ENCODE peak calls at places on chromosomes 11 and 22, in four cellular contexts. F is upper lobe of left lung, R is HCT116, I is HepG2. Q is an unnamed sample.

GRCh38 chr11:66626926-66627325 is 10.5 kb downstream of the RBM14 start:
- ATAC-seq in F (peak; percentile 46), R (no peak), I (no peak), Q (peak; percentile 34)

GRCh38 chr11:86115542-86116385 is 46.9 kb upstream of the PICALM start:
- ATAC-seq in F (no peak), R (no peak), I (no peak), Q (peak; percentile 23)

GRCh38 chr11:60937144-60937527 is 12.9 kb downstream of the TMEM132A start:
- ATAC-seq in F (no peak), R (no peak), I (no peak), Q (no peak)

GRCh38 chr11:68115285-68115684 is 5.9 kb downstream of the CHKA start:
- ATAC-seq in F (peak; percentile 76), R (no peak), I (no peak), Q (peak; percentile 13)

GRCh38 chr11:46249103-46249942 is 28.1 kb upstream of the CREB3L1 start:
- ATAC-seq in F (no peak), R (no peak), I (no peak), Q (no peak)

GRCh38 chr11:130070829-130071205 is 1.1 kb downstream of the APLP2 start:
- ATAC-seq in F (peak; percentile 48), R (no peak), I (peak; percentile 2), Q (no peak)

GRCh38 chr11:72738199-72739141 is 13.7 kb downstream of the ARAP1 start:
- ATAC-seq in F (peak; percentile 76), R (peak; percentile 23), I (no peak), Q (peak; percentile 50)

GRCh38 chr22:17931400-17931825 is 92.9 kb downstream of the MICAL3 start:
- ATAC-seq in F (no peak), R (peak; percentile 42), I (peak; percentile 32), Q (no peak)

GRCh38 chr22:41589260-41589600 is 410 bp downstream of the PMM1 start:
- ATAC-seq in F (peak; percentile 18), R (peak; percentile 20), I (peak; percentile 33), Q (peak; percentile 16)

GRCh38 chr11:46675288-46675851 is 25.0 kb downstream of the ARHGAP1 start:
- ATAC-seq in F (peak; percentile 70), R (peak; percentile 29), I (peak; percentile 71), Q (peak; percentile 79)

GRCh38 chr11:132590554-132590953 is 941.7 kb downstream of the OPCML start:
- ATAC-seq in F (no peak), R (no peak), I (no peak), Q (no peak)

GRCh38 chr11:30740071-30740470 is 153.9 kb upstream of the MPPED2 start:
- ATAC-seq in F (no peak), R (no peak), I (no peak), Q (no peak)

GRCh38 chr22:27008454-27008853 is 351.1 kb downstream of the MIAT start:
- ATAC-seq in F (no peak), R (no peak), I (no peak), Q (no peak)

GRCh38 chr11:12053606-12054361 is 45.4 kb upstream of the DKK3 start:
- ATAC-seq in F (no peak), R (no peak), I (no peak), Q (peak; percentile 79)

GRCh38 chr11:17892409-17892808 is 120.4 kb downstream of the SERGEF start:
- ATAC-seq in F (no peak), R (no peak), I (no peak), Q (no peak)

GRCh38 chr11:26753738-26754504 is 32.1 kb upstream of the SLC5A12 start:
- ATAC-seq in F (peak; percentile 83), R (peak; percentile 49), I (peak; percentile 91), Q (peak; percentile 78)

GRCh38 chr22:46900549-46900948 is 138.1 kb downstream of the TBC1D22A start:
- ATAC-seq in F (no peak), R (no peak), I (no peak), Q (no peak)

GRCh38 chr22:39242809-39243442 is 1.9 kb downstream of the PDGFB start:
- ATAC-seq in F (no peak), R (peak; percentile 58), I (peak; percentile 31), Q (no peak)

GRCh38 chr22:38423512-38424503 is 31.2 kb downstream of the KCNJ4 start:
- ATAC-seq in F (no peak), R (no peak), I (peak; percentile 63), Q (no peak)

GRCh38 chr11:45322891-45323597 is 36.9 kb upstream of the SYT13 start:
- ATAC-seq in F (no peak), R (no peak), I (no peak), Q (no peak)

GRCh38 chr11:17560281-17561110 is 13.4 kb downstream of the OTOG start:
- ATAC-seq in F (no peak), R (no peak), I (no peak), Q (no peak)

GRCh38 chr11:19558189-19558986 is 154.2 kb upstream of the NAV2 start:
- ATAC-seq in F (peak; percentile 2), R (no peak), I (no peak), Q (no peak)

GRCh38 chr11:34481307-34481706 is 32.3 kb downstream of the ELF5 start:
- ATAC-seq in F (no peak), R (no peak), I (no peak), Q (no peak)

GRCh38 chr11:67273260-67273990 is 7.2 kb downstream of the GRK2 start:
- ATAC-seq in F (no peak), R (no peak), I (no peak), Q (no peak)

GRCh38 chr11:18770479-18771125 is 21.0 kb downstream of the PTPN5 start:
- ATAC-seq in F (no peak), R (no peak), I (no peak), Q (no peak)

GRCh38 chr22:36548606-36549005 is 19.6 kb upstream of the EIF3D start:
- ATAC-seq in F (peak; percentile 38), R (no peak), I (peak; percentile 53), Q (no peak)

GRCh38 chr22:29722587-29722986 is 2.8 kb downstream of the CABP7 start:
- ATAC-seq in F (no peak), R (no peak), I (no peak), Q (no peak)

GRCh38 chr22:29726104-29726503 is 6.3 kb downstream of the CABP7 start:
- ATAC-seq in F (no peak), R (no peak), I (peak; percentile 2), Q (no peak)

GRCh38 chr22:29722151-29722550 is 2.3 kb downstream of the CABP7 start:
- ATAC-seq in F (no peak), R (no peak), I (no peak), Q (no peak)

GRCh38 chr22:29724843-29725242 is 5.0 kb downstream of the CABP7 start:
- ATAC-seq in F (no peak), R (no peak), I (no peak), Q (no peak)

DNA sequence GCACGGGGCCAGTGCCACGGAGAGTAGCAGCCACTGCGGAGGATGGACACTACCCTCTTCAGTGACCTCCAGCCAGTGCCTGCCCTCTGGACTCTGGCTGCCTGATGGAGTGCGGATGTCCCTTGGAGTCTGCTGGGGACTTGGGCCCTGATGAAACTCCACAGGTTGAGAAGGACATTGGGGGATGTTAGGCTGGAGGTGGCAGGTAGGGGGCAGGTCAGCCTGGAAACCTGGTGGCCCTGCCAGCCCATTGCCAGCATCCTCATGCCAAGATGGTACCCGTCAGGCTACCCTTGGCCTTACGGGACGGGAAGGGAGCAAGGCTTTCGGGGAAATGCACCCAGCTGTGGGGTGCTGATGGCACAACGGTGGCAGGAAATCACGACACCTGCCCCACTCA is 4.0 kb downstream of the CABP7 start:
- ATAC-seq in F (no peak), R (no peak), I (peak; percentile 20), Q (no peak)
- TF ChIP-seq CTCF in F (no peak), R (no peak), I (peak; percentile 19), Q (no peak)

DNA sequence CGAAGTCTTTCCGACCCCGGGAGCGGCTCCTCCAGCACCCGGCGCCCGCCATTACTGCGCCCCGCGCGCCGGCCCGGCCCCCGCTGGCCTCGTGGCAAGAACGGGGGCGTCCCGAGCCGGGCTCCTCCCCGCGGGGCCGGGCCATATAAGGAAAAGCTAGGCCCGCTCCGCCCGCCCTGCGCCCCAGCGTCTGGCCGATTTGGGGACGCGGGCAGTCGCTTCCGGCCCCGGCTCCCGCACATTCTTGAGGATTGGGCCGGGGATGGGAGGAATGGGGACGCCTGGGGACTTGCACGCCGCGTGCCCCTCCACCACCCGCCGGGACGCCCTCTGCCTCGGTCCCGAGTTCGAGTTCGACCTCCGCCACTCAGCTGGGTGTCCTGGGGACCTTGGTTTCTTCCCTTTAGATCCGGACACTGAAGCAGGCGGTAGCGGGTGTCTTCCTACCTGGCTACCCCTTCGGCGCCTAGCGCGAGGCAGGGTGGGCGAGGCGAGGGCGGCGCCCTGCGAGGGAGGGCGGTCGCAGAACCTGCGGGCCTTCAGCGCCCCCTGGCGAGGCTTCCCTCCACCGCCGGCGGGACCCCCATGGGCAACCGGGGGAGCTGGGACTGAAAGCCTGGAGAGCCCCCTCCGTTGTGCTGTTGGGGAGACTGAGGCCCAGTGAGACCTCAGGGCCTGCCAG is 3.8 kb downstream of the SMTN start:
- ATAC-seq in F (peak; percentile 92), R (peak; percentile 64), I (no peak), Q (peak; percentile 70)
- TF ChIP-seq POLR2A in F (peak; percentile 81), R (peak; percentile 60), I (no peak), Q (peak; percentile 76)

DNA sequence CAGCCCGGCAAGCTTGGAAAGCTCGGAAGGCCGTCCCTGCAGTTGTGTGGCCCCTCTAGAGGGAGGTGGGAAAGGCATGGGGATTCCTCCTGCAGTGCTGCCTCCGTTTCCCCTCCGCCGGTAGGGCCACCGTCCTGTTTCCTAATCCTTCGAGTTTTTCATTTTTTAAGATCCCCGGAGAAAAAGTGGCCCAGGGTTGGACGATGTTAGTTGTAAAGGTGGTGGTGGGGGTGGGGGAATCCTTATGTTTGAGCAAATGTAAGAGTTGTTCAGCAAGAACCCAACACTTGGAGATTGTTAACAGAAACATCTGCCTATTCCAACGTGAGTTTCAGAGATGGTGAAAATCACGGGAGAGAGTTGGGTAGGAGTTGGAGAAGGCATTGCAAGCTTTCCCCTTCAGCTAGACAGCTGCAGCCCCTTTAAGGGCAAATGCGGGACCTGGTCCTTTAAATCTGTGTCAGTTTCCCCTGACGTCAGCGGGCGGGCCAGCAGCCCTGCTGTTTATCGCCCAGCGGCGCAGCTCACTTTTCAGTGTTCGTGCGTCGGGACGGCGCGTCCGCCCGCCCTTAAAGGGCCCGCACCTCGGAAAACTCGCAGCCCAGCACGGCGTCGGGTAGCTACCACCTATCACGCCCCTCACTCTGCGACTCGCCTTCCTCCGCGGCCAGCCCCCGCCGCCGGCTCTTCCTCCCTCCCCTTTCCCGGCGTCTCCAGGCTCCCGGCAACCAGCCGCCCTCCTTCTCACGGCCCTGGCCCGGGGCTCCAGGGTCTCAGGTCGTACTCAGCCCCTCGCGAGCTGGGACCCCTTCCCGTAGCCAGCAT is at the start of gene SIDT2:
- ATAC-seq in F (peak; percentile 97), R (peak; percentile 85), I (peak; percentile 90), Q (peak; percentile 96)
- TF ChIP-seq POLR2AphosphoS5 in F (peak; percentile 87), R (peak; percentile 85), I (peak; percentile 65), Q (peak; percentile 97)

DNA sequence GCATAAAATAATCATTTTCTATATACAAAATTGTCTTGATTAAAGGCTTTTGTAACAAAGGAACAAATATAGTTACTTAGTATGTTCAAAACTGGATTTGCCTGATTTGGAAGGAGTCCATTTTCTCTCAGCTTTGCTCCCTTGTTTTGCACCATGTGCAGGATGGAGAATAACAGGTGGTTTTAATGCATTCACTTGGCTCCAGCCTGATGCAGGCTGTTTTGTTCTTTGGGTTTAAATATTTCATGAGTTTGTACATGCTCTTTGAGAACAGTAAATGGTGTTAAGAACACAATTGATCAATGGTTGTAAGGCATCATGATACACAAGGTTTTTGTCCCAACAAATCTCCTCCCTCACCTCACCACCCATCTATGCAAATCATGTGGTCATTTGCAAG is 886.9 kb upstream of the CCDC90B start:
- ATAC-seq in F (no peak), R (no peak), I (no peak), Q (no peak)
- TF ChIP-seq CTCF in F (no peak), R (no peak), I (no peak), Q (no peak)